ENCODE peak calls at places on chromosomes 6 and 20, in four cellular contexts. One of them, this sample, is unnamed.

GRCh38 chr6:36803908-36804307 is 35.3 kb downstream of the CPNE5 start:
- DNase-seq in K562: no peak
- DNase-seq in A549: no peak
- DNase-seq in endothelial cell of umbilical vein: no peak
- DNase-seq in this sample: no peak

GRCh38 chr20:40639956-40640355 is 49.1 kb downstream of the MAFB start:
- DNase-seq in K562: no peak
- DNase-seq in A549: no peak
- DNase-seq in endothelial cell of umbilical vein: no peak
- DNase-seq in this sample: no peak

GRCh38 chr20:52132337-52132736 is 59.2 kb downstream of the ZFP64 start:
- DNase-seq in K562: no peak
- DNase-seq in A549: no peak
- DNase-seq in endothelial cell of umbilical vein: no peak
- DNase-seq in this sample: no peak

GRCh38 chr6:46735720-46736031 is 501 bp upstream of the PLA2G7 start:
- DNase-seq in K562: no peak
- DNase-seq in A549: no peak
- DNase-seq in endothelial cell of umbilical vein: no peak
- DNase-seq in this sample: no peak

GRCh38 chr20:63349516-63349895 is 11.6 kb downstream of the CHRNA4 start:
- DNase-seq in A549: no peak
- DNase-seq in endothelial cell of umbilical vein: no peak
- DNase-seq in K562: no peak
- DNase-seq in this sample: no peak

GRCh38 chr6:5462856-5463255 is 201.5 kb downstream of the FARS2 start:
- DNase-seq in endothelial cell of umbilical vein: no peak
- DNase-seq in K562: no peak
- DNase-seq in A549: no peak
- DNase-seq in this sample: no peak

GRCh38 chr6:131924881-131925474 is 26.2 kb downstream of the CCN2 start:
- DNase-seq in endothelial cell of umbilical vein: peak
- DNase-seq in K562: no peak
- DNase-seq in A549: peak
- DNase-seq in this sample: peak

GRCh38 chr6:25054469-25054868 is 118.7 kb upstream of the RIPOR2 start:
- DNase-seq in K562: no peak
- DNase-seq in endothelial cell of umbilical vein: peak
- DNase-seq in A549: no peak
- DNase-seq in this sample: no peak

GRCh38 chr20:5720696-5721095 is 29.5 kb upstream of the SHLD1 start:
- DNase-seq in K562: no peak
- DNase-seq in A549: no peak
- DNase-seq in endothelial cell of umbilical vein: no peak
- DNase-seq in this sample: no peak

GRCh38 chr20:59669451-59669850 is 65.1 kb downstream of the PHACTR3 start:
- DNase-seq in A549: no peak
- DNase-seq in K562: no peak
- DNase-seq in endothelial cell of umbilical vein: no peak
- DNase-seq in this sample: no peak

GRCh38 chr6:169370054-169370453 is 116.4 kb upstream of the THBS2 start:
- DNase-seq in K562: no peak
- DNase-seq in endothelial cell of umbilical vein: no peak
- DNase-seq in A549: no peak
- DNase-seq in this sample: no peak

GRCh38 chr20:50981714-50982048 is 23.1 kb downstream of the MOCS3 start:
- DNase-seq in A549: no peak
- DNase-seq in K562: no peak
- DNase-seq in endothelial cell of umbilical vein: no peak
- DNase-seq in this sample: no peak

GRCh38 chr20:3309226-3309625 is 70.2 kb upstream of the SLC4A11 start:
- DNase-seq in K562: no peak
- DNase-seq in A549: no peak
- DNase-seq in endothelial cell of umbilical vein: no peak
- DNase-seq in this sample: no peak

GRCh38 chr6:151313060-151313459 is 73.3 kb downstream of the AKAP12 start:
- DNase-seq in A549: no peak
- DNase-seq in K562: no peak
- DNase-seq in endothelial cell of umbilical vein: peak
- DNase-seq in this sample: no peak

GRCh38 chr6:110703906-110704594 is 111.2 kb downstream of the CDK19 start:
- DNase-seq in K562: no peak
- DNase-seq in A549: no peak
- DNase-seq in endothelial cell of umbilical vein: no peak
- DNase-seq in this sample: peak

GRCh38 chr20:5316188-5317158 is at the start of gene PROKR2:
- DNase-seq in A549: no peak
- DNase-seq in K562: no peak
- DNase-seq in endothelial cell of umbilical vein: no peak
- DNase-seq in this sample: no peak

GRCh38 chr20:16476032-16476431 is 97.2 kb downstream of the KIF16B start:
- DNase-seq in A549: peak
- DNase-seq in K562: peak
- DNase-seq in endothelial cell of umbilical vein: peak
- DNase-seq in this sample: peak

GRCh38 chr6:144899161-144899560 is 614.0 kb downstream of the UTRN start:
- DNase-seq in A549: no peak
- DNase-seq in K562: no peak
- DNase-seq in endothelial cell of umbilical vein: no peak
- DNase-seq in this sample: no peak

GRCh38 chr20:10466325-10466724 is 31.2 kb downstream of the SLX4IP start:
- DNase-seq in endothelial cell of umbilical vein: peak
- DNase-seq in K562: no peak
- DNase-seq in A549: no peak
- DNase-seq in this sample: no peak
- TF ChIP-seq MYC in endothelial cell of umbilical vein: no peak
- TF ChIP-seq MYC in K562: no peak
- TF ChIP-seq MYC in A549: no peak
- TF ChIP-seq MYC in this sample: no peak

GRCh38 chr20:49775229-49775693 is 37.4 kb upstream of the SLC9A8 start:
- DNase-seq in endothelial cell of umbilical vein: peak
- DNase-seq in A549: peak
- DNase-seq in K562: peak
- DNase-seq in this sample: peak
- TF ChIP-seq MYC in endothelial cell of umbilical vein: no peak
- TF ChIP-seq MYC in A549: peak
- TF ChIP-seq MYC in K562: no peak
- TF ChIP-seq MYC in this sample: no peak

DNA sequence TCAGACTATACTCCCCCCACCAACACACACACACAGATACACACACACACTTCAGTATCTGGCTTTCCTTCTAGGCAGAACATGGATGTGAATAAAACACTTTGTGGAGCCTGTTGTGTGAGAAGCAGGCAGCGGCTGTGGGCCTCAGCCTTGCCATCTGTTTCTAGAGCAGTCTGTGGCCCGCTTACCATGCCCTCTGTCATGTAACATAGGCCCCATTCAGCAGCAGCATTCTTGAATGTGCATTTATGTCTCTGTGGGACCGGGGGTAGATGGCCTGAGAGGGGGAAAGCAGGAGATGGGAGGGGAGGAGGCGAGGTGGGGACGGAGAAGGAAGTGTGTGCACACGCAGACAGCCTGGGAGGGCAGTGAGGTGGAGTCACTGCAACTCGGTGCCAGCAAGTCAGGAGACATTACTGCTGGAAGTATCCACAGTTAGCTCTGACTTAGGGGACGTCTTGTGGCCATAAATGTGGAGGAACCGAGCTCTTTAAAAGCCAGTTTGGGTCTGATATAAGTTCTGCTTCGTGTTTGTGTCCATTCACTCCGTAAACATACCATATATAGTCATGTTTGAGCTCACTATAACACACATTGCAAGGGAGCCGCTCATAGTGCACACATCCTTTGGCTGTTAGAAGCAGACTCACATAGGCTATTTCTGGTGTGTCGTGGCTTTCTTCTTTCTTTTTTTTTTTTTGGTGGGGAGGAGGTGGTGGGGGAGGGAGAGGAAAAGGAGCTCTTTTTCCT is 38.5 kb downstream of the RREB1 start:
- DNase-seq in K562: no peak
- DNase-seq in endothelial cell of umbilical vein: peak
- DNase-seq in A549: no peak
- DNase-seq in this sample: peak
- TF ChIP-seq MYC in K562: no peak
- TF ChIP-seq MYC in endothelial cell of umbilical vein: no peak
- TF ChIP-seq MYC in A549: no peak
- TF ChIP-seq MYC in this sample: no peak

DNA sequence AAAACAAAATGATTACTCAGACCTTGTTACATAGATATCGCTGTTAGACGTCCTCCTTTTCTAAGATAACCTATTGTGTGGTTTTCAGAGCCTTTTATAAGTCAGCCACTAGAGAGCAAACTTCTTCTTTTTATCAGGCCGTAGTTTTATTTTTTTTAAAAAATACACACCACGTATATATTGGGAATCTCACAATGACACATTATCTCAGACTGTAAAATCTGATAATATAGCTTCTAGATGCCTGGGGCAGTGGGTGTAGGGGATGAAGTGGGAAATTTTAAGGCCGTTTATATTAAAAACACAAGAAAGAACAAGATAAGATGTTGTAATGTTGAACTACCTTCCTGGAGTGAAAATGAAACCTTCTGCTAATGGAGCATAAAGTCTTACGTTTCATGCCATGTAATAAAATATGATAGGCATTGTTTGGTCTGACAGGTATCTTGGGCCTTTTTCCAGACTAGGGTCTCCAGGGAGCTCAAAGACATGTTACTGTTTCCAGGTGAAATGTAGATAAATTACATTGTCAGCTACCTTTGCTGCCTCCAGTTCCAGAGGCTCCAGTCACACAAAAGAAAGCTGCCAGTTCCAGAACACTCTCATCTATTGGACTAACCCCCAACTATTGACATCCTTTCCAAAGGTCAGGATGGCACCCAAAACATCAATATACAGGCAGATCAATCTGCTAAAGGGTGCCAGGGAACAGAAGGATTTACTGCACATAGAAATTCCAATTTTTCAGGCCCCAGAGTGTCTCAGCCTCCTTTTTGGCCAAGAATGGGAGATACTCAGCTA is 130.2 kb upstream of the AKIRIN2 start:
- DNase-seq in A549: no peak
- DNase-seq in K562: no peak
- DNase-seq in endothelial cell of umbilical vein: peak
- DNase-seq in this sample: peak
- TF ChIP-seq MYC in A549: no peak
- TF ChIP-seq MYC in K562: no peak
- TF ChIP-seq MYC in endothelial cell of umbilical vein: no peak
- TF ChIP-seq MYC in this sample: no peak

GRCh38 chr6:148104131-148104530 is 238.5 kb upstream of the SASH1 start:
- DNase-seq in K562: no peak
- DNase-seq in endothelial cell of umbilical vein: no peak
- DNase-seq in A549: no peak
- DNase-seq in this sample: no peak
- TF ChIP-seq MYC in K562: no peak
- TF ChIP-seq MYC in endothelial cell of umbilical vein: no peak
- TF ChIP-seq MYC in A549: no peak
- TF ChIP-seq MYC in this sample: no peak

DNA sequence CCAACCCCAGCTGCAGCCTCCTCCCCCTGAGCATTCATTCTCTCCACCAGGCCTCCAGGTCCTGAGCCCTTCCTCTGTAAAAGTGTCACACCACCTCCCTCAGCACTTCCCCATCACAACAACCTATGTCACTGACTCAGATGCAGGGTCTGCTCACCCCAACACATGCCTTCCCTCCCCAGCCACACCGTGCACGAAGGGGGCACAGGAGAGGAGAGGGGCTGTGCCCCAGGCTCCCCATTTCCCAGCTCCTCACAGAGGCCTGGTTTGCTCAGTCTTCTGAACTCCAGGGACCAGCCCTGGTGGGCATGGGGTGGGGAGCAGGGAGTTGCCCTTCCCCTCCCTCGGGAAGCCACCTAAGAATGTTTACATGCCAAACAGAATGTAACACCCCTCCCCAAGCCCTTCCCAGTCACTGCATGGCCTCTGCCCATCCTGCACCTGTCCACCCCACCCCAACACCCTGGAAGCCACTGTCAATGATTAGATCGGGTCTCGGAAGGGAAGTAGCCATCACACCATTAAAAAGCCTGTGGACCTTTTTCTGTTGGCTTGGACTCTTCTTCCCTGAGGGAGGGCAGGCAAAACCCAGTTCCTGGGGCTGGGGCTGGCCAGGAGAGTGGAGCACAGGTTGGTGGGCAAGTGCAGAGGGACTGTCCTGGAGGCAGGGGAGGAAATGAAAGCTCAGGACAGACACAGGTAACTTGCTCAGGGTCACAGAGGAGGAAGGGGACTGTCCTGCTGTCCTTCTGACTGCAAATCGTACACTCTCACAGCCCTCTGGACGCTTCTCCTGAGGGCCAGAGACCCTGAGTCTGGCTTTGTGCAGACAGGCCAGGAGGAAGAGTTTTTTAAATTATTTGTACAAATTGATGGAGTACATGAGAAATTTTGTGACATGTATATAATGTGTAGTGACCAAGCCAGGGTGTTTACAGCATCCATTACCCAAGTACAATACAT is 10.1 kb upstream of the SLC22A7 start:
- DNase-seq in A549: no peak
- DNase-seq in K562: no peak
- DNase-seq in endothelial cell of umbilical vein: no peak
- DNase-seq in this sample: no peak
- TF ChIP-seq MYC in A549: no peak
- TF ChIP-seq MYC in K562: no peak
- TF ChIP-seq MYC in endothelial cell of umbilical vein: no peak
- TF ChIP-seq MYC in this sample: no peak

DNA sequence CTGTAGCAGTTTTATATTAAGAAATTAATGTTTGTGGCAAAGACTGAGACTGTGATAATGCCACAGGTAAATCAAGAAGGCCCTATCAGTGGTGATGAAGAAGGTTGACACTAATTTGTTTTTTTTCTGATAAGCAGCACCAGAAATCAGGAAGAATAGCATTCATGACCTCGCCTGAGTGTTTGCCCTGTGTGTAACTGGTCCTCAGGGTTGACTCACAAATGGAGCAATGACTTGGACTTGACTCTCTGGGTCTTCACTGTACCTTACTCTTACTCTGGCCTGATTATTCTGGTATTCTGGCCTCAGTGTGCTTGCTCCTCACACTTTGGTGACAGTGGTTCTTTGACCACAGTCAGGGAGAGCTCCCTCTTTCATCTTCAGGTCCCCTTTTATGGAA is 243.9 kb downstream of the HAO1 start:
- DNase-seq in endothelial cell of umbilical vein: peak
- DNase-seq in K562: no peak
- DNase-seq in A549: no peak
- DNase-seq in this sample: no peak
- TF ChIP-seq MYC in endothelial cell of umbilical vein: no peak
- TF ChIP-seq MYC in K562: no peak
- TF ChIP-seq MYC in A549: no peak
- TF ChIP-seq MYC in this sample: no peak

DNA sequence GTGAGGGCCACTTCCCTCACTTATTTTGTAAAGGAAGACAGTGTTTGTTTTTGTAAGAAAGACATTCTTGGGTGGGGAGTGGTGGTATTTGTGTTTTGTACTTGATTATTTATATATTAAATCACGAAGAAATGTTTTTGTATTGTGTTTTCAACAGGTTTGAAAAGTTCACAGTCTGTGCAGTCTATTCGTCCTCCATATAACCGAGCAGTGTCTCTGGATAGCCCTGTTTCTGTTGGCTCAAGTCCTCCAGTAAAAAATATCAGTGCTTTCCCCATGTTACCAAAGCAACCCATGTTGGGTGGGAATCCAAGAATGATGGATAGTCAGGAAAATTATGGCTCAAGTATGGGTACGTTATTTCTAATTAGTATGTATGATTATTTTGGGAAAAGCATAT is 137.2 kb downstream of the NCOA3 start:
- DNase-seq in endothelial cell of umbilical vein: peak
- DNase-seq in K562: no peak
- DNase-seq in A549: no peak
- DNase-seq in this sample: no peak
- TF ChIP-seq MYC in endothelial cell of umbilical vein: no peak
- TF ChIP-seq MYC in K562: no peak
- TF ChIP-seq MYC in A549: no peak
- TF ChIP-seq MYC in this sample: no peak

This sample was measured in NB4.